ENCODE peak calls at places on chromosomes 12 and 14, in ten cellular contexts. M is fibroblast of mammary gland; S is H54; C is stimulated activated CD4-positive, alpha-beta T cell treated with anti-CD3 and anti-CD28 coated beads, Interleukin-2, amount 100 ng/mL, for 48 hours; L is hepatic stellate cell; B is cardiac muscle cell; W is ovary; Y is progenitor cell of endocrine pancreas; K is T-helper 2 cell; T is hepatocyte. H is an unnamed sample.

GRCh38 chr12:1691123-1692007 is 495 bp downstream of the ADIPOR2 start:
- DNase-seq in L (peak), K (no peak), M (no peak), W (no peak), Y (peak), B (peak), S (peak), C (peak), T (peak), H (no peak)

GRCh38 chr12:6069452-6070093 is 54.9 kb downstream of the VWF start:
- DNase-seq in C (peak), M (peak), B (peak), K (no peak), S (peak), W (no peak), Y (no peak), T (no peak), L (peak), H (no peak)

GRCh38 chr14:95514131-95515079 is 2.0 kb downstream of the SYNE3 start:
- DNase-seq in T (no peak), S (no peak), B (no peak), L (no peak), C (no peak), K (no peak), M (no peak), W (no peak), Y (no peak), H (no peak)

GRCh38 chr12:89700191-89700810 is 8.3 kb downstream of the ATP2B1 start:
- DNase-seq in C (no peak), L (no peak), M (peak), S (no peak), Y (no peak), K (no peak), T (no peak), B (no peak), W (no peak), H (no peak)

GRCh38 chr12:121917950-121918678 is at the start of gene CFAP251:
- DNase-seq in L (peak), B (peak), W (peak), C (peak), M (no peak), T (peak), K (peak), S (no peak), Y (peak), H (peak)

GRCh38 chr14:96090441-96091148 is 51.4 kb downstream of the C14orf132 start:
- DNase-seq in Y (no peak), S (no peak), L (peak), B (peak), K (no peak), T (peak), C (no peak), W (peak), M (peak), H (no peak)

GRCh38 chr12:34051486-34051885 is 29.2 kb downstream of the ALG10 start:
- DNase-seq in B (no peak), M (no peak), L (no peak), C (no peak), K (no peak), Y (no peak), W (no peak), S (no peak), T (no peak), H (no peak)

GRCh38 chr12:2450553-2450952 is 344.2 kb upstream of the FKBP4 start:
- DNase-seq in M (no peak), K (no peak), L (no peak), B (no peak), C (no peak), Y (no peak), T (no peak), S (no peak), W (no peak), H (no peak)

GRCh38 chr14:89618309-89618708 is 201.3 kb upstream of the FOXN3 start:
- DNase-seq in C (no peak), L (no peak), S (no peak), M (peak), T (peak), Y (no peak), W (no peak), K (no peak), B (no peak), H (no peak)